ENCODE peak calls at places on chromosomes 11 and 22, in nine cellular contexts. F, T, S, V, G, R, A, Q and K are unnamed samples.

GRCh38 chr11:80330302-80330701 is 889.5 kb upstream of the TENM4 start:
- DNase-seq in Q (no peak), V (no peak), F (no peak), R (no peak), A (no peak), G (no peak), S (peak; percentile 73), T (no peak), K (no peak)

GRCh38 chr11:34536056-34536455 is 22.5 kb upstream of the ELF5 start:
- DNase-seq in V (no peak), F (no peak), R (no peak), S (no peak), T (no peak), Q (no peak), A (no peak), G (no peak), K (no peak)

GRCh38 chr11:3111919-3112690 is 53.0 kb downstream of the OSBPL5 start:
- DNase-seq in S (no peak), T (no peak), A (no peak), F (no peak), R (no peak), V (no peak), G (no peak), Q (no peak), K (no peak)

GRCh38 chr22:37304595-37305343 is 22.5 kb downstream of the CYTH4 start:
- DNase-seq in Q (no peak), V (no peak), T (no peak), F (no peak), G (no peak), A (no peak), S (peak; percentile 75), R (no peak), K (no peak)

GRCh38 chr11:59216654-59217640 is 4.2 kb upstream of the MPEG1 start:
- DNase-seq in R (no peak), F (peak; percentile 46), V (no peak), G (no peak), S (peak; percentile 59), T (no peak), A (peak; percentile 32), Q (no peak), K (peak; percentile 75)

GRCh38 chr11:35255514-35255913 is 116.5 kb downstream of the CD44 start:
- DNase-seq in S (no peak), T (no peak), G (no peak), Q (no peak), R (no peak), F (no peak), V (no peak), A (no peak), K (no peak)

GRCh38 chr11:589798-590197 is 13.5 kb downstream of the PHRF1 start:
- DNase-seq in S (no peak), V (no peak), F (no peak), G (no peak), A (no peak), R (no peak), T (no peak), Q (no peak), K (no peak)

GRCh38 chr11:115660072-115660805 is 156.0 kb upstream of the CADM1 start:
- DNase-seq in V (no peak), G (peak; percentile 21), Q (no peak), T (no peak), S (no peak), A (no peak), F (no peak), R (peak; percentile 35), K (no peak)

GRCh38 chr11:26571861-26572654 is at the start of gene MUC15:
- DNase-seq in V (no peak), G (no peak), R (no peak), F (no peak), T (no peak), A (peak; percentile 51), S (no peak), Q (no peak), K (peak; percentile 18)

GRCh38 chr11:27524155-27524554 is 17.6 kb upstream of the LIN7C start:
- DNase-seq in V (no peak), Q (no peak), T (no peak), R (peak; percentile 42), F (no peak), G (peak; percentile 42), S (peak; percentile 21), A (peak; percentile 1), K (peak; percentile 30)

GRCh38 chr11:121418625-121419114 is 33.4 kb upstream of the SORL1 start:
- DNase-seq in V (peak; percentile 34), Q (no peak), G (peak; percentile 52), T (peak; percentile 52), S (peak; percentile 59), F (peak; percentile 36), A (no peak), R (no peak), K (no peak)

GRCh38 chr11:92594251-92594650 is 369.6 kb downstream of the FAT3 start:
- DNase-seq in Q (no peak), S (no peak), R (no peak), F (no peak), V (no peak), G (no peak), T (no peak), A (no peak), K (no peak)

GRCh38 chr11:17535488-17535887 is 8.7 kb downstream of the USH1C start:
- DNase-seq in T (no peak), F (no peak), A (no peak), G (no peak), S (no peak), Q (no peak), R (no peak), V (no peak), K (no peak)

GRCh38 chr11:102940714-102941588 is 14.6 kb downstream of the MMP13 start:
- DNase-seq in A (peak; percentile 43), T (no peak), G (peak; percentile 93), V (no peak), F (peak; percentile 45), S (peak; percentile 40), Q (no peak), R (peak; percentile 79), K (peak; percentile 63)

GRCh38 chr22:42560381-42560780 is 6.6 kb downstream of the SERHL2 start:
- DNase-seq in G (no peak), F (no peak), S (no peak), V (no peak), Q (no peak), R (no peak), T (no peak), A (no peak), K (no peak)

GRCh38 chr11:68505596-68505995 is 45.0 kb downstream of the PPP6R3 start:
- DNase-seq in F (no peak), S (no peak), Q (no peak), R (peak; percentile 60), T (no peak), G (no peak), A (no peak), V (no peak), K (no peak)

GRCh38 chr11:68506908-68507307 is 46.4 kb downstream of the PPP6R3 start:
- DNase-seq in R (no peak), G (peak; percentile 39), T (no peak), S (no peak), Q (no peak), F (no peak), A (no peak), V (no peak), K (no peak)

GRCh38 chr11:68504432-68505066 is 44.0 kb downstream of the PPP6R3 start:
- DNase-seq in R (no peak), G (no peak), F (no peak), V (no peak), T (no peak), Q (no peak), S (no peak), A (no peak), K (no peak)

GRCh38 chr11:68509105-68509504 is 48.6 kb downstream of the PPP6R3 start:
- DNase-seq in F (no peak), V (no peak), T (no peak), S (no peak), Q (no peak), A (no peak), R (no peak), G (no peak), K (no peak)

GRCh38 chr11:68508425-68508824 is 47.9 kb downstream of the PPP6R3 start:
- DNase-seq in V (no peak), F (no peak), S (no peak), G (no peak), A (no peak), R (no peak), Q (no peak), T (no peak), K (no peak)
- H3K4me1 ChIP-seq in V (peaks cover 41% of the 10 kb centered on the region), F (peaks cover 19% of the 10 kb centered on the region), S (peaks cover 59% of the 10 kb centered on the region), G (peaks cover 15% of the 10 kb centered on the region), A (no peaks in the 10 kb centered on the region), R (peaks cover 38% of the 10 kb centered on the region), Q (peaks cover 90% of the 10 kb centered on the region), T (peaks cover 18% of the 10 kb centered on the region), K (peaks cover 3% of the 10 kb centered on the region)

GRCh38 chr22:23069502-23070357 is 589 bp upstream of the GNAZ start:
- DNase-seq in F (peak; percentile 93), Q (no peak), S (peak; percentile 93), R (peak; percentile 93), V (peak; percentile 87), A (peak; percentile 84), T (peak; percentile 79), G (peak; percentile 94), K (peak; percentile 16)
- H3K27ac ChIP-seq in F (no peak overlapping the region), Q (peak overlapping the region; percentile 69), S (peak overlapping the region; percentile 82), R (no peak overlapping the region), V (peak overlapping the region; percentile 3), A (no peak overlapping the region), T (no peak overlapping the region), G (no peak overlapping the region), K (no peak overlapping the region)

GRCh38 chr11:1695548-1696108 is 1.4 kb upstream of the KRTAP5-6 start:
- DNase-seq in R (no peak), V (no peak), T (no peak), A (no peak), S (no peak), G (no peak), Q (no peak), F (no peak), K (no peak)
- H3K27me3 ChIP-seq in R (no peaks in the 10 kb centered on the region), V (peaks cover 4% of the 10 kb centered on the region), T (peaks cover 9% of the 10 kb centered on the region), A (no peaks in the 10 kb centered on the region), S (no peaks in the 10 kb centered on the region), G (no peaks in the 10 kb centered on the region), Q (no peaks in the 10 kb centered on the region), F (peaks cover 14% of the 10 kb centered on the region), K (peaks cover 11% of the 10 kb centered on the region)

GRCh38 chr11:78188809-78189724 is at the start of gene USP35:
- DNase-seq in T (no peak), A (no peak), R (no peak), G (no peak), Q (no peak), F (no peak), V (no peak), S (peak; percentile 40), K (no peak)

GRCh38 chr11:78190374-78190773 is 1.7 kb downstream of the USP35 start:
- DNase-seq in T (no peak), R (no peak), A (no peak), S (no peak), V (no peak), F (no peak), Q (no peak), G (no peak), K (no peak)

GRCh38 chr11:78189851-78190250 is 1.1 kb downstream of the USP35 start:
- DNase-seq in G (no peak), R (no peak), V (no peak), F (no peak), S (no peak), T (no peak), Q (no peak), A (no peak), K (no peak)

GRCh38 chr11:78188012-78188808 is at the start of gene KCTD21:
- DNase-seq in F (peak; percentile 97), R (peak; percentile 99), S (peak; percentile 98), T (peak; percentile 82), Q (peak; percentile 99), V (peak; percentile 86), G (peak; percentile 99), A (peak; percentile 99), K (peak; percentile 86)

GRCh38 chr11:78187366-78188011 is 937 bp downstream of the KCTD21 start:
- DNase-seq in S (no peak), G (no peak), F (no peak), Q (no peak), T (no peak), V (no peak), R (no peak), A (no peak), K (no peak)
- H3K4me1 ChIP-seq in S (peaks cover 61% of the 10 kb centered on the region), G (peaks cover 13% of the 10 kb centered on the region), F (peaks cover 24% of the 10 kb centered on the region), Q (peaks cover 59% of the 10 kb centered on the region), T (peaks cover 20% of the 10 kb centered on the region), V (peaks cover 33% of the 10 kb centered on the region), R (peaks cover 27% of the 10 kb centered on the region), A (peaks cover 43% of the 10 kb centered on the region), K (no peaks in the 10 kb centered on the region)